ENCODE peak calls at places on chromosomes 3 and 15, in six cellular contexts. E is esophagus squamous epithelium, J is iPS DF 6.9, H is RWPE1, O is left ventricle myocardium inferior, V is adrenal gland. G is an unnamed sample.

GRCh38 chr15:40536501-40536900 is 28.3 kb downstream of the CCDC32 start:
- DNase-seq in E (no peak), J (no peak), H (no peak), O (no peak), V (peak), G (no peak)

GRCh38 chr3:128875556-128876120 is 3.8 kb upstream of the ACAD9 start:
- DNase-seq in E (no peak), J (peak), H (no peak), O (peak), V (peak), G (peak)

GRCh38 chr15:79455361-79455760 is 23.2 kb downstream of the MINAR1 start:
- DNase-seq in E (no peak), J (no peak), H (no peak), O (no peak), V (no peak), G (no peak)

GRCh38 chr15:77327168-77327567 is 92.7 kb downstream of the PEAK1 start:
- DNase-seq in E (no peak), J (no peak), H (no peak), O (no peak), V (no peak), G (no peak)

GRCh38 chr3:72313308-72313707 is 528.4 kb upstream of the PROK2 start:
- DNase-seq in E (no peak), J (no peak), H (no peak), O (no peak), V (no peak), G (no peak)

GRCh38 chr3:187403768-187404270 is 35.6 kb downstream of the RTP4 start:
- DNase-seq in E (no peak), J (no peak), H (peak), O (no peak), V (peak), G (no peak)

GRCh38 chr15:26038693-26039092 is 175.6 kb upstream of the ATP10A start:
- DNase-seq in E (no peak), J (no peak), H (no peak), O (no peak), V (no peak), G (peak)

GRCh38 chr3:158970006-158970405 is 168.2 kb downstream of the MFSD1 start:
- DNase-seq in E (no peak), J (no peak), H (no peak), O (no peak), V (no peak), G (no peak)

GRCh38 chr15:31439328-31439727 is 112.7 kb downstream of the KLF13 start:
- DNase-seq in E (no peak), J (no peak), H (peak), O (no peak), V (no peak), G (peak)

GRCh38 chr3:102339671-102340070 is 95.1 kb upstream of the ZPLD1 start:
- DNase-seq in E (no peak), J (no peak), H (no peak), O (no peak), V (no peak), G (no peak)

GRCh38 chr15:90482124-90483011 is 47.4 kb upstream of the CRTC3 start:
- DNase-seq in E (no peak), J (peak), H (peak), O (no peak), V (peak), G (peak)

GRCh38 chr3:101484805-101485620 is 28.0 kb downstream of the SENP7 start:
- DNase-seq in E (no peak), J (no peak), H (peak), O (no peak), V (no peak), G (no peak)

GRCh38 chr15:49624046-49624445 is 3.2 kb downstream of the DTWD1 start:
- DNase-seq in E (no peak), J (no peak), H (no peak), O (no peak), V (no peak), G (no peak)

GRCh38 chr3:13550257-13550693 is 1.4 kb downstream of the FBLN2 start:
- DNase-seq in E (no peak), J (no peak), H (no peak), O (no peak), V (no peak), G (no peak)

GRCh38 chr3:69671082-69671952 is 67.9 kb upstream of the MITF start:
- DNase-seq in E (no peak), J (no peak), H (peak), O (peak), V (peak), G (no peak)

GRCh38 chr3:128270559-128271492 is 117.5 kb downstream of the EEFSEC start:
- DNase-seq in E (no peak), J (no peak), H (peak), O (no peak), V (peak), G (peak)

GRCh38 chr3:161096771-161097367 is 8.3 kb downstream of the B3GALNT1 start:
- DNase-seq in E (no peak), J (no peak), H (peak), O (no peak), V (no peak), G (peak)

GRCh38 chr3:149180057-149180573 is 41.5 kb downstream of the CP start:
- DNase-seq in E (no peak), J (no peak), H (peak), O (peak), V (peak), G (no peak)

GRCh38 chr3:188469228-188469885 is 315.4 kb downstream of the LPP start:
- DNase-seq in E (no peak), J (no peak), H (no peak), O (no peak), V (no peak), G (no peak)

GRCh38 chr3:175476489-175476888 is 617.4 kb downstream of the NAALADL2 start:
- DNase-seq in E (no peak), J (no peak), H (no peak), O (no peak), V (no peak), G (no peak)

GRCh38 chr15:90210593-90210992 is 9.5 kb downstream of the SEMA4B start:
- DNase-seq in E (no peak), J (no peak), H (no peak), O (peak), V (no peak), G (no peak)

GRCh38 chr3:146395164-146395563 is 74.2 kb downstream of the PLSCR2 start:
- DNase-seq in E (no peak), J (no peak), H (no peak), O (no peak), V (no peak), G (no peak)

GRCh38 chr3:36792342-36792741 is 28.0 kb upstream of the DCLK3 start:
- DNase-seq in E (no peak), J (peak), H (peak), O (no peak), V (no peak), G (peak)

GRCh38 chr3:195446359-195446758 is 3.5 kb upstream of the ACAP2 start:
- DNase-seq in E (no peak), J (no peak), H (no peak), O (no peak), V (no peak), G (no peak)

GRCh38 chr15:66716668-66717025 is 14.6 kb downstream of the SMAD6 start:
- DNase-seq in E (no peak), J (no peak), H (no peak), O (no peak), V (no peak), G (no peak)
- H3K27ac ChIP-seq in E (no peak), J (no peak), H (no peak), O (peak), V (no peak), G (no peak)

DNA sequence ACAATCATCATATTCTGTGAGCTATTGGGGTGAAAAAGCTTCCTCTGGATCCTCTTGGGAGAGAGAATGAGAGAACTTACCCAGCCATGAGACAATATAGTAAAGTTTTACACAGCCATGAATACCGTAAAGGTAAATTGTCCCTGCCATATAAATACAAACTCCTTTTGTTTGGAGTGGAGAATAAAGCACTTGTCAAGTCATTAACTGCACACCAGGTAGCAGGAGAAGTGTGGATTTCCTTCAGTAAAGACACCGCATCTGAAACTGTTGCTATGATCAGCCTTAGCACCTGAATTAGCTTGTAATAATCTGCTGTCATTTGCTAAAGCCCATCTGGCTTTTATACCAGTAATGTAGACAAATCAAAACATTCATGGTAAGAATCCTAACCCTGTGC is 336.6 kb upstream of the SLCO3A1 start:
- DNase-seq in E (no peak), J (no peak), H (no peak), O (no peak), V (no peak), G (no peak)
- H3K27ac ChIP-seq in E (no peak), J (no peak), H (no peak), O (no peak), V (no peak), G (no peak)

GRCh38 chr15:99568548-99569352 is 3.0 kb downstream of the MEF2A start:
- DNase-seq in E (no peak), J (no peak), H (no peak), O (no peak), V (no peak), G (no peak)
- H3K27ac ChIP-seq in E (peak), J (no peak), H (no peak), O (peak), V (no peak), G (no peak)

GRCh38 chr15:83850015-83850414 is 196.1 kb downstream of the ADAMTSL3 start:
- DNase-seq in E (no peak), J (no peak), H (no peak), O (no peak), V (no peak), G (no peak)
- H3K27ac ChIP-seq in E (no peak), J (no peak), H (no peak), O (peak), V (no peak), G (no peak)

G was measured in H9.